ENCODE peak calls at places on chromosomes 5 and 9, in nine cellular contexts. One of them, this sample, is unnamed.

GRCh38 chr5:143682221-143682620 is 129.7 kb upstream of the HMHB1 start:
- DNase-seq in PC-9: no peak
- DNase-seq in Calu3: no peak
- DNase-seq in OCI-LY7: no peak
- DNase-seq in epithelial cell of esophagus: no peak
- DNase-seq in choroid plexus epithelial cell: peak
- DNase-seq in CD4-positive, alpha-beta T cell: no peak
- DNase-seq in nephron progenitor cell: peak
- DNase-seq in lower leg skin: no peak
- DNase-seq in this sample: no peak

GRCh38 chr9:130239363-130239695 is 26.2 kb upstream of the HMCN2 start:
- DNase-seq in OCI-LY7: no peak
- DNase-seq in epithelial cell of esophagus: no peak
- DNase-seq in PC-9: no peak
- DNase-seq in lower leg skin: no peak
- DNase-seq in nephron progenitor cell: no peak
- DNase-seq in Calu3: no peak
- DNase-seq in choroid plexus epithelial cell: no peak
- DNase-seq in CD4-positive, alpha-beta T cell: no peak
- DNase-seq in this sample: no peak

GRCh38 chr5:113255105-113255504 is 179.7 kb downstream of the TSSK1B start:
- DNase-seq in choroid plexus epithelial cell: peak
- DNase-seq in Calu3: no peak
- DNase-seq in epithelial cell of esophagus: no peak
- DNase-seq in nephron progenitor cell: no peak
- DNase-seq in CD4-positive, alpha-beta T cell: no peak
- DNase-seq in lower leg skin: no peak
- DNase-seq in PC-9: no peak
- DNase-seq in OCI-LY7: no peak
- DNase-seq in this sample: no peak

GRCh38 chr9:133969681-133970580 is 22.2 kb downstream of the VAV2 start:
- DNase-seq in CD4-positive, alpha-beta T cell: no peak
- DNase-seq in Calu3: no peak
- DNase-seq in epithelial cell of esophagus: no peak
- DNase-seq in PC-9: no peak
- DNase-seq in choroid plexus epithelial cell: no peak
- DNase-seq in lower leg skin: no peak
- DNase-seq in OCI-LY7: no peak
- DNase-seq in nephron progenitor cell: peak
- DNase-seq in this sample: no peak

GRCh38 chr9:137725598-137725997 is 106.8 kb downstream of the EHMT1 start:
- DNase-seq in PC-9: no peak
- DNase-seq in choroid plexus epithelial cell: no peak
- DNase-seq in nephron progenitor cell: no peak
- DNase-seq in Calu3: no peak
- DNase-seq in epithelial cell of esophagus: no peak
- DNase-seq in lower leg skin: no peak
- DNase-seq in CD4-positive, alpha-beta T cell: no peak
- DNase-seq in OCI-LY7: no peak
- DNase-seq in this sample: no peak

GRCh38 chr9:124010665-124011321 is 775 bp upstream of the LHX2 start:
- DNase-seq in OCI-LY7: no peak
- DNase-seq in PC-9: peak
- DNase-seq in lower leg skin: no peak
- DNase-seq in Calu3: no peak
- DNase-seq in nephron progenitor cell: peak
- DNase-seq in choroid plexus epithelial cell: no peak
- DNase-seq in epithelial cell of esophagus: no peak
- DNase-seq in CD4-positive, alpha-beta T cell: no peak
- DNase-seq in this sample: peak

GRCh38 chr5:139014726-139015125 is 139.6 kb upstream of the LRRTM2 start:
- DNase-seq in choroid plexus epithelial cell: peak
- DNase-seq in PC-9: peak
- DNase-seq in lower leg skin: no peak
- DNase-seq in OCI-LY7: no peak
- DNase-seq in nephron progenitor cell: no peak
- DNase-seq in epithelial cell of esophagus: peak
- DNase-seq in CD4-positive, alpha-beta T cell: no peak
- DNase-seq in Calu3: peak
- DNase-seq in this sample: peak

GRCh38 chr9:81682797-81683196 is 6.5 kb downstream of the TLE1 start:
- DNase-seq in Calu3: peak
- DNase-seq in CD4-positive, alpha-beta T cell: no peak
- DNase-seq in nephron progenitor cell: no peak
- DNase-seq in OCI-LY7: no peak
- DNase-seq in PC-9: no peak
- DNase-seq in choroid plexus epithelial cell: peak
- DNase-seq in epithelial cell of esophagus: peak
- DNase-seq in lower leg skin: no peak
- DNase-seq in this sample: no peak

GRCh38 chr5:16888694-16889124 is 47.4 kb downstream of the MYO10 start:
- DNase-seq in OCI-LY7: no peak
- DNase-seq in PC-9: no peak
- DNase-seq in CD4-positive, alpha-beta T cell: no peak
- DNase-seq in epithelial cell of esophagus: peak
- DNase-seq in nephron progenitor cell: no peak
- DNase-seq in choroid plexus epithelial cell: no peak
- DNase-seq in lower leg skin: no peak
- DNase-seq in Calu3: peak
- DNase-seq in this sample: peak

GRCh38 chr5:66615136-66615535 is 18.9 kb downstream of the MAST4 start:
- DNase-seq in nephron progenitor cell: no peak
- DNase-seq in OCI-LY7: no peak
- DNase-seq in CD4-positive, alpha-beta T cell: no peak
- DNase-seq in lower leg skin: no peak
- DNase-seq in Calu3: no peak
- DNase-seq in choroid plexus epithelial cell: no peak
- DNase-seq in PC-9: no peak
- DNase-seq in epithelial cell of esophagus: no peak
- DNase-seq in this sample: no peak

GRCh38 chr5:170254056-170254455 is 21.3 kb downstream of the C5orf58 start:
- DNase-seq in OCI-LY7: peak
- DNase-seq in lower leg skin: no peak
- DNase-seq in Calu3: peak
- DNase-seq in epithelial cell of esophagus: peak
- DNase-seq in nephron progenitor cell: no peak
- DNase-seq in PC-9: no peak
- DNase-seq in CD4-positive, alpha-beta T cell: peak
- DNase-seq in choroid plexus epithelial cell: no peak
- DNase-seq in this sample: peak

GRCh38 chr9:124278054-124278540 is 20.3 kb downstream of the NEK6 start:
- DNase-seq in CD4-positive, alpha-beta T cell: no peak
- DNase-seq in Calu3: no peak
- DNase-seq in choroid plexus epithelial cell: no peak
- DNase-seq in lower leg skin: no peak
- DNase-seq in nephron progenitor cell: no peak
- DNase-seq in epithelial cell of esophagus: no peak
- DNase-seq in PC-9: peak
- DNase-seq in OCI-LY7: no peak
- DNase-seq in this sample: no peak

GRCh38 chr5:122267195-122267594 is 44.8 kb upstream of the SNCAIP start:
- DNase-seq in CD4-positive, alpha-beta T cell: no peak
- DNase-seq in epithelial cell of esophagus: peak
- DNase-seq in nephron progenitor cell: no peak
- DNase-seq in OCI-LY7: no peak
- DNase-seq in lower leg skin: no peak
- DNase-seq in Calu3: no peak
- DNase-seq in choroid plexus epithelial cell: no peak
- DNase-seq in PC-9: no peak
- DNase-seq in this sample: no peak

GRCh38 chr9:33044677-33045282 is 19.7 kb downstream of the DNAJA1 start:
- DNase-seq in nephron progenitor cell: peak
- DNase-seq in CD4-positive, alpha-beta T cell: no peak
- DNase-seq in OCI-LY7: no peak
- DNase-seq in Calu3: peak
- DNase-seq in choroid plexus epithelial cell: peak
- DNase-seq in lower leg skin: no peak
- DNase-seq in epithelial cell of esophagus: peak
- DNase-seq in PC-9: peak
- DNase-seq in this sample: peak

GRCh38 chr9:70868044-70868443 is 253.4 kb downstream of the TRPM3 start:
- DNase-seq in Calu3: no peak
- DNase-seq in nephron progenitor cell: no peak
- DNase-seq in choroid plexus epithelial cell: no peak
- DNase-seq in CD4-positive, alpha-beta T cell: no peak
- DNase-seq in lower leg skin: no peak
- DNase-seq in epithelial cell of esophagus: no peak
- DNase-seq in OCI-LY7: no peak
- DNase-seq in PC-9: no peak
- DNase-seq in this sample: no peak

GRCh38 chr9:37302277-37302676 is 120.2 kb upstream of the GRHPR start:
- DNase-seq in epithelial cell of esophagus: no peak
- DNase-seq in Calu3: no peak
- DNase-seq in choroid plexus epithelial cell: peak
- DNase-seq in PC-9: no peak
- DNase-seq in OCI-LY7: peak
- DNase-seq in lower leg skin: no peak
- DNase-seq in nephron progenitor cell: no peak
- DNase-seq in CD4-positive, alpha-beta T cell: no peak
- DNase-seq in this sample: no peak

GRCh38 chr5:1222147-1222546 is 3.0 kb upstream of the SLC6A18 start:
- DNase-seq in epithelial cell of esophagus: no peak
- DNase-seq in nephron progenitor cell: no peak
- DNase-seq in CD4-positive, alpha-beta T cell: no peak
- DNase-seq in PC-9: no peak
- DNase-seq in lower leg skin: no peak
- DNase-seq in OCI-LY7: no peak
- DNase-seq in choroid plexus epithelial cell: no peak
- DNase-seq in Calu3: no peak
- DNase-seq in this sample: no peak

GRCh38 chr5:62183727-62184126 is 122.3 kb upstream of the KIF2A start:
- DNase-seq in Calu3: no peak
- DNase-seq in CD4-positive, alpha-beta T cell: no peak
- DNase-seq in nephron progenitor cell: no peak
- DNase-seq in PC-9: no peak
- DNase-seq in OCI-LY7: no peak
- DNase-seq in lower leg skin: no peak
- DNase-seq in epithelial cell of esophagus: no peak
- DNase-seq in choroid plexus epithelial cell: no peak
- DNase-seq in this sample: no peak

GRCh38 chr5:124744170-124744911 is 2.1 kb downstream of the ZNF608 start:
- DNase-seq in OCI-LY7: peak
- DNase-seq in lower leg skin: no peak
- DNase-seq in CD4-positive, alpha-beta T cell: no peak
- DNase-seq in choroid plexus epithelial cell: peak
- DNase-seq in nephron progenitor cell: peak
- DNase-seq in epithelial cell of esophagus: peak
- DNase-seq in PC-9: no peak
- DNase-seq in Calu3: peak
- DNase-seq in this sample: peak
- TF ChIP-seq CTCF in OCI-LY7: peak
- TF ChIP-seq CTCF in lower leg skin: no peak
- TF ChIP-seq CTCF in CD4-positive, alpha-beta T cell: no peak
- TF ChIP-seq CTCF in choroid plexus epithelial cell: peak
- TF ChIP-seq CTCF in nephron progenitor cell: no peak
- TF ChIP-seq CTCF in epithelial cell of esophagus: no peak
- TF ChIP-seq CTCF in PC-9: no peak
- TF ChIP-seq CTCF in Calu3: no peak
- TF ChIP-seq CTCF in this sample: no peak

DNA sequence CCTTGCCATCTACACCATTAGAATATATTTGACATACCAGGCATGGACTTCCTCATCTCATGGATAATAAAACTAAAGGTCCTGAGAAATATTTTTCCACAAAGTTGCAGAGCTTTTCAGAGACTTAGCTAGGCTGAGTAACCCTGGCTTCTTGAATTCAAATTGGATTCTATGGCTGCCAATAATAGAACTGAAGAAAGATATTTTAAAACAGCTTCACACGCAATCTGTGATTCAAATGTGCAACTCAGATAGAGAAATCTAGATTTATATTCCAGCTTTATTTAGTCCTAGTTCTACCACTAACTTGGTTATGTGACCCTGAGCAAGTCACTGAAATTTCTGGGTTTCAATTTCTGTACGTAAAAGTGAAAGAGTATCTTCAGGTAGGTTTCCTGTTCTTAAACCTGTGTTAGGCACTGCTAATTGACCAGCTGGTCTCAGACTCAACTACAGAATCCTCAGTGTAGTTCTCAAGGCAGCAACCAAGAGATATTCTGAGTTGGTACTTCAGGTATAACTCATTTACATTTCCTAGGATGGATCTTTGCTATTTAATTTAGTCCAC is 235.3 kb downstream of the GABRB2 start:
- DNase-seq in PC-9: no peak
- DNase-seq in CD4-positive, alpha-beta T cell: no peak
- DNase-seq in Calu3: no peak
- DNase-seq in lower leg skin: no peak
- DNase-seq in nephron progenitor cell: no peak
- DNase-seq in epithelial cell of esophagus: no peak
- DNase-seq in choroid plexus epithelial cell: no peak
- DNase-seq in OCI-LY7: no peak
- DNase-seq in this sample: no peak
- TF ChIP-seq CTCF in PC-9: no peak
- TF ChIP-seq CTCF in CD4-positive, alpha-beta T cell: no peak
- TF ChIP-seq CTCF in Calu3: no peak
- TF ChIP-seq CTCF in lower leg skin: no peak
- TF ChIP-seq CTCF in nephron progenitor cell: no peak
- TF ChIP-seq CTCF in epithelial cell of esophagus: no peak
- TF ChIP-seq CTCF in choroid plexus epithelial cell: no peak
- TF ChIP-seq CTCF in OCI-LY7: no peak
- TF ChIP-seq CTCF in this sample: no peak

GRCh38 chr9:93660647-93661046 is 84.3 kb downstream of the PHF2 start:
- DNase-seq in choroid plexus epithelial cell: no peak
- DNase-seq in OCI-LY7: no peak
- DNase-seq in nephron progenitor cell: no peak
- DNase-seq in epithelial cell of esophagus: no peak
- DNase-seq in PC-9: no peak
- DNase-seq in lower leg skin: no peak
- DNase-seq in Calu3: no peak
- DNase-seq in CD4-positive, alpha-beta T cell: no peak
- DNase-seq in this sample: no peak
- TF ChIP-seq CTCF in choroid plexus epithelial cell: no peak
- TF ChIP-seq CTCF in OCI-LY7: peak
- TF ChIP-seq CTCF in nephron progenitor cell: no peak
- TF ChIP-seq CTCF in epithelial cell of esophagus: no peak
- TF ChIP-seq CTCF in PC-9: no peak
- TF ChIP-seq CTCF in lower leg skin: no peak
- TF ChIP-seq CTCF in Calu3: no peak
- TF ChIP-seq CTCF in CD4-positive, alpha-beta T cell: no peak
- TF ChIP-seq CTCF in this sample: no peak

DNA sequence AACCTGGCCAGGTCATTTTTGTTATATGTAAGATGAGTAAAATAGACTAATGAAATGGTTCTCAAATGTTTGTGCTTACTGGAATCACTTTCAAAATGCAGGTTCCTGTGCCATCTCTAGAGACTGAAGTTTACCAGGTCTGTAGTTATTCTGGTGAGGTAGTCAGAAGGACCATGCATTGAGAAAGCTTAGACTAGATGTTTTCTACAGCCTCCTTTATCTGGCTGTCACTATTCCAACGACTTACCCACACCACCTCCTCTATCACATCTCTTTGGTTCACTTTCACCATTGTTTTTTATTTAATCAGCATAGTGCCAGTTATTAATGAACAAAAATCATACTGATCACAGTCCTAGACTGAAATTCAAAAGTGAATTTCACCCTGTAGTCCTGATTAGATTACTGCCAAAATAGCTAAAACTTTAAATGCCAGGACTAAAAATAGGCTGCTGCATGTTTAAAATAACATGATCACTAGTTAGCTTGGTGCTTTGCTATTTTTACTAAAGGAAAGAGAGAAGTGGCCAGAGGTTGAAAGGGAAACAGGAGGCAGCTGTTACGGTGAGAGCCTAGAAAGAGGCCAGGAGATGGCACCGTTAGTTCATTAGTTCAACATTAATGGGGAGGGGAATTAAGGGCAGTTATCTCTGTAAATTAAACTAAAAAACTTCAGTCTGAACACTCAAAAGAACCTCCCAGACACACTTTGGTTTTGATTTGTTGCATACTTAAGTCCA is 13.9 kb upstream of the FNIP1 start:
- DNase-seq in choroid plexus epithelial cell: peak
- DNase-seq in CD4-positive, alpha-beta T cell: no peak
- DNase-seq in nephron progenitor cell: no peak
- DNase-seq in PC-9: no peak
- DNase-seq in OCI-LY7: peak
- DNase-seq in epithelial cell of esophagus: peak
- DNase-seq in Calu3: peak
- DNase-seq in lower leg skin: no peak
- DNase-seq in this sample: peak
- TF ChIP-seq CTCF in choroid plexus epithelial cell: peak
- TF ChIP-seq CTCF in CD4-positive, alpha-beta T cell: peak
- TF ChIP-seq CTCF in nephron progenitor cell: peak
- TF ChIP-seq CTCF in PC-9: peak
- TF ChIP-seq CTCF in OCI-LY7: peak
- TF ChIP-seq CTCF in epithelial cell of esophagus: peak
- TF ChIP-seq CTCF in Calu3: no peak
- TF ChIP-seq CTCF in lower leg skin: no peak
- TF ChIP-seq CTCF in this sample: peak

This sample was measured in fibroblast of mammary gland.